ENCODE peak calls at places on chromosome 19, in nine cellular contexts. T is AG09319; A is body of pancreas; U is amniotic epithelial cell; B is stimulated activated CD4-positive, alpha-beta T cell treated with anti-CD3 and anti-CD28 coated beads, Interleukin-4, amount 100 ng/mL, for 24 hours; P is amniotic stem cell; O is right cardiac atrium; S is frontal cortex; N is T-helper 1 cell. D is an unnamed sample.

GRCh38 chr19:16027528-16027927 is 48.8 kb upstream of the TPM4 start:
- DNase-seq in P (no peak), A (no peak), B (no peak), T (no peak), O (no peak), S (no peak), U (no peak), N (no peak), D (no peak)

GRCh38 chr19:10544753-10545251 is 1.1 kb downstream of the ATG4D start:
- DNase-seq in A (peak; percentile 31), O (peak; percentile 15), T (no peak), B (no peak), P (no peak), S (no peak), N (no peak), U (no peak), D (no peak)

GRCh38 chr19:57813919-57814504 is 701 bp downstream of the ZNF552 start:
- DNase-seq in T (no peak), O (no peak), B (no peak), U (no peak), N (no peak), P (no peak), S (no peak), A (no peak), D (no peak)

GRCh38 chr19:17620696-17621095 is 65.2 kb downstream of the COLGALT1 start:
- DNase-seq in T (no peak), P (no peak), O (no peak), B (no peak), A (no peak), U (no peak), S (no peak), N (no peak), D (no peak)

GRCh38 chr19:40144151-40144550 is 47.1 kb upstream of the MAP3K10 start:
- DNase-seq in U (no peak), O (no peak), S (no peak), P (no peak), N (no peak), T (no peak), B (peak; percentile 27), A (no peak), D (no peak)

GRCh38 chr19:41808663-41809566 is 12.5 kb downstream of the CEACAM3 start:
- DNase-seq in A (peak; percentile 40), T (no peak), O (peak; percentile 76), U (no peak), S (no peak), B (no peak), P (no peak), N (no peak), D (no peak)

GRCh38 chr19:3464797-3465235 is 15.5 kb downstream of the SMIM24 start:
- DNase-seq in B (no peak), P (no peak), O (peak; percentile 60), U (peak; percentile 34), A (no peak), T (no peak), S (no peak), N (no peak), D (no peak)

GRCh38 chr19:17764348-17764747 is 13.1 kb downstream of the FCHO1 start:
- DNase-seq in O (no peak), A (no peak), N (no peak), U (no peak), T (no peak), P (no peak), S (no peak), B (no peak), D (no peak)

GRCh38 chr19:2038284-2039081 is 12.6 kb downstream of the MKNK2 start:
- DNase-seq in N (no peak), B (no peak), T (no peak), P (no peak), O (no peak), U (no peak), S (no peak), A (no peak), D (no peak)

GRCh38 chr19:45911291-45911690 is 3.3 kb downstream of the NANOS2 start:
- DNase-seq in P (no peak), N (no peak), A (no peak), B (no peak), U (no peak), O (no peak), S (no peak), T (no peak), D (no peak)

GRCh38 chr19:50870417-50871089 is 2.7 kb upstream of the KLK2 start:
- DNase-seq in S (no peak), B (peak; percentile 5), U (peak; percentile 10), T (no peak), O (no peak), A (peak; percentile 52), N (no peak), P (no peak), D (no peak)

GRCh38 chr19:31974941-31975340 is 370.5 kb upstream of the ZNF507 start:
- DNase-seq in S (no peak), U (no peak), A (no peak), P (no peak), T (no peak), N (no peak), O (no peak), B (no peak), D (no peak)

GRCh38 chr19:50794778-50795664 is 4.8 kb downstream of the ACP4 start:
- DNase-seq in S (no peak), A (no peak), T (no peak), N (no peak), U (no peak), O (no peak), P (no peak), B (no peak), D (no peak)

GRCh38 chr19:10214784-10215183 is 16.3 kb downstream of the S1PR2 start:
- DNase-seq in A (no peak), T (no peak), P (no peak), U (peak; percentile 50), S (no peak), N (no peak), B (no peak), O (no peak), D (no peak)

GRCh38 chr19:1673645-1674292 is 21.4 kb upstream of the TCF3 start:
- DNase-seq in O (no peak), N (no peak), P (no peak), B (no peak), T (no peak), A (peak; percentile 61), U (no peak), S (no peak), D (no peak)

GRCh38 chr19:16877581-16877980 is 11.2 kb upstream of the F2RL3 start:
- DNase-seq in O (peak; percentile 28), B (no peak), U (no peak), A (no peak), P (no peak), S (no peak), N (no peak), T (no peak), D (no peak)

GRCh38 chr19:53394522-53394973 is 401 bp upstream of the ZNF765 start:
- DNase-seq in N (no peak), B (no peak), A (peak; percentile 49), U (peak; percentile 37), S (peak; percentile 12), O (peak; percentile 83), T (peak; percentile 11), P (no peak), D (peak; percentile 33)

GRCh38 chr19:3284759-3285646 is 60.5 kb downstream of the CELF5 start:
- DNase-seq in U (peak; percentile 48), P (no peak), B (peak; percentile 69), O (peak; percentile 89), S (peak; percentile 56), A (peak; percentile 98), T (no peak), N (peak; percentile 72), D (no peak)

GRCh38 chr19:3509566-3509989 is 3.5 kb downstream of the FZR1 start:
- DNase-seq in N (no peak), U (peak; percentile 61), T (no peak), P (no peak), A (no peak), S (no peak), O (no peak), B (peak; percentile 46), D (peak; percentile 17)

GRCh38 chr19:4802711-4803110 is 11.2 kb downstream of the FEM1A start:
- DNase-seq in N (no peak), S (no peak), B (no peak), P (no peak), O (peak; percentile 71), U (no peak), T (no peak), A (no peak), D (no peak)

GRCh38 chr19:6494438-6495036 is 7.6 kb downstream of the TUBB4A start:
- DNase-seq in P (no peak), T (no peak), U (no peak), S (no peak), N (no peak), A (no peak), O (no peak), B (no peak), D (no peak)

GRCh38 chr19:40588926-40589569 is 12.1 kb upstream of the LTBP4 start:
- DNase-seq in U (no peak), A (no peak), S (no peak), P (no peak), B (no peak), T (no peak), N (no peak), O (peak; percentile 29), D (no peak)

GRCh38 chr19:10655457-10656312 is 1.5 kb downstream of the ILF3 start:
- DNase-seq in U (peak; percentile 44), A (peak; percentile 62), B (peak; percentile 21), T (no peak), S (no peak), O (no peak), P (no peak), N (no peak), D (peak; percentile 32)

GRCh38 chr19:40246292-40247073 is 20.0 kb upstream of the CCNP start:
- DNase-seq in N (no peak), O (peak; percentile 35), U (no peak), T (no peak), P (no peak), A (no peak), B (no peak), S (no peak), D (no peak)

GRCh38 chr19:49878744-49879070 is 1.2 kb downstream of the TBC1D17 start:
- DNase-seq in A (no peak), N (no peak), S (no peak), P (no peak), O (peak; percentile 56), B (no peak), T (no peak), U (no peak), D (no peak)

GRCh38 chr19:46546194-46546896 is 50.7 kb upstream of the PNMA8B start:
- DNase-seq in U (peak; percentile 81), B (no peak), O (peak; percentile 59), S (no peak), T (no peak), A (peak; percentile 86), N (no peak), P (no peak), D (no peak)

GRCh38 chr19:33335446-33335845 is 33.1 kb upstream of the CEBPA start:
- DNase-seq in A (no peak), B (no peak), P (no peak), S (no peak), O (no peak), T (no peak), U (no peak), N (no peak), D (no peak)

GRCh38 chr19:1591421-1592022 is 1.1 kb downstream of the MBD3 start:
- DNase-seq in O (no peak), P (no peak), U (no peak), A (peak; percentile 29), N (no peak), S (peak; percentile 52), T (no peak), B (no peak), D (no peak)

GRCh38 chr19:45467456-45468158 is at the start of gene FOSB:
- DNase-seq in A (peak; percentile 98), T (peak; percentile 93), U (peak; percentile 87), O (peak; percentile 98), P (peak; percentile 94), N (peak; percentile 96), S (peak; percentile 97), B (peak; percentile 93), D (peak; percentile 89)

GRCh38 chr19:48510421-48511268 is 990 bp downstream of the LMTK3 start:
- DNase-seq in O (peak; percentile 85), S (peak; percentile 84), P (no peak), U (peak; percentile 43), B (peak; percentile 80), N (peak; percentile 74), A (peak; percentile 68), T (peak; percentile 4), D (no peak)

GRCh38 chr19:38049105-38049649 is 142.2 kb downstream of the SIPA1L3 start:
- DNase-seq in S (no peak), O (no peak), B (peak; percentile 66), U (peak; percentile 62), N (peak; percentile 33), T (no peak), A (no peak), P (no peak), D (peak; percentile 51)

D was measured in GM04504.